ENCODE peak calls at places on chromosome 14, in seven cellular contexts. Y, P, T, G, Z, B and W are unnamed samples. For H3K27me3, the result is how much of the 10 kb centered on the place peaks cover.

GRCh38 chr14:100221419-100222218 is 17.3 kb upstream of the YY1 start:
- DNase-seq in Y (no peak), B (peak), Z (peak), T (no peak), P (peak), G (peak), W (peak)

GRCh38 chr14:32826404-32827082 is 112.1 kb upstream of the NPAS3 start:
- DNase-seq in Z (peak), G (peak), B (no peak), Y (peak), P (peak), T (no peak), W (no peak)

GRCh38 chr14:32933943-32934890 is 4.5 kb upstream of the NPAS3 start:
- DNase-seq in G (peak), B (no peak), T (no peak), Z (peak), Y (peak), P (peak), W (peak)

GRCh38 chr14:59484611-59485174 is 376 bp downstream of the JKAMP start:
- DNase-seq in Z (peak), P (peak), T (no peak), Y (no peak), G (no peak), B (no peak), W (no peak)

GRCh38 chr14:51240804-51241380 is 845 bp downstream of the TMX1 start:
- DNase-seq in T (no peak), G (no peak), Y (no peak), Z (peak), P (no peak), B (no peak), W (no peak)

GRCh38 chr14:71532349-71532748 is 399.9 kb upstream of the RGS6 start:
- DNase-seq in T (no peak), B (no peak), G (peak), Z (peak), Y (no peak), P (peak), W (no peak)

GRCh38 chr14:26655128-26655527 is 57.3 kb upstream of the NOVA1 start:
- DNase-seq in P (no peak), Z (no peak), Y (no peak), T (no peak), G (no peak), B (no peak), W (no peak)

GRCh38 chr14:56268039-56268438 is 149.8 kb downstream of the PELI2 start:
- DNase-seq in Y (no peak), P (peak), B (no peak), G (no peak), Z (peak), T (no peak), W (no peak)

GRCh38 chr14:100822921-100823320 is 3.0 kb upstream of the MEG3 start:
- DNase-seq in G (no peak), B (no peak), T (no peak), Y (no peak), Z (no peak), P (no peak), W (no peak)

GRCh38 chr14:95222870-95223398 is 65.6 kb upstream of the DICER1 start:
- DNase-seq in Y (no peak), B (peak), P (peak), T (no peak), G (no peak), Z (peak), W (peak)

GRCh38 chr14:77037886-77038511 is 9.5 kb upstream of the IRF2BPL start:
- DNase-seq in B (no peak), T (no peak), Y (no peak), P (peak), G (no peak), Z (peak), W (no peak)

GRCh38 chr14:95480109-95480886 is 36.2 kb downstream of the SYNE3 start:
- DNase-seq in T (no peak), Z (peak), B (no peak), P (no peak), G (no peak), Y (no peak), W (peak)

GRCh38 chr14:64720190-64720589 is 16.0 kb downstream of the PLEKHG3 start:
- DNase-seq in B (peak), P (peak), G (no peak), Z (peak), Y (no peak), T (peak), W (peak)

GRCh38 chr14:60573943-60574496 is 65.1 kb downstream of the SIX6 start:
- DNase-seq in P (peak), B (no peak), Z (peak), G (no peak), T (no peak), Y (no peak), W (no peak)

GRCh38 chr14:100578552-100578951 is 8.7 kb downstream of the BEGAIN start:
- DNase-seq in G (no peak), Z (peak), B (no peak), P (no peak), T (no peak), Y (no peak), W (peak)

GRCh38 chr14:31858868-31859267 is 218.2 kb upstream of the ARHGAP5 start:
- DNase-seq in T (no peak), Z (peak), G (no peak), Y (no peak), P (no peak), B (peak), W (peak)

GRCh38 chr14:67683821-67684220 is 9.4 kb upstream of the VTI1B start:
- DNase-seq in Y (no peak), Z (no peak), B (no peak), G (no peak), T (no peak), P (no peak), W (no peak)

GRCh38 chr14:92135269-92135668 is 13.5 kb downstream of the CPSF2 start:
- DNase-seq in Z (peak), P (peak), T (peak), B (peak), Y (peak), G (peak), W (peak)

GRCh38 chr14:36524874-36525745 is 5.1 kb upstream of the NKX2-1 start:
- DNase-seq in T (peak), B (peak), G (peak), Z (peak), P (no peak), Y (peak), W (no peak)

GRCh38 chr14:37594238-37594915 is 672 bp downstream of the FOXA1 start:
- DNase-seq in T (peak), P (peak), G (peak), Z (peak), Y (peak), B (peak), W (peak)

GRCh38 chr14:99740411-99740810 is 52.8 kb upstream of the EML1 start:
- DNase-seq in T (no peak), G (no peak), P (no peak), Z (no peak), Y (no peak), B (no peak), W (no peak)

GRCh38 chr14:101118746-101119610 is 215.5 kb upstream of the RTL1 start:
- DNase-seq in P (no peak), Z (no peak), Y (peak), G (no peak), T (no peak), B (no peak), W (no peak)

GRCh38 chr14:50668008-50668851 is at the start of gene SAV1:
- DNase-seq in P (peak), Z (peak), T (peak), B (peak), G (peak), Y (peak), W (peak)

GRCh38 chr14:91996951-91997371 is 42.9 kb downstream of the TRIP11 start:
- DNase-seq in P (peak), B (peak), G (peak), T (peak), Y (peak), Z (peak), W (peak)

GRCh38 chr14:22474730-22475351 is 114.2 kb downstream of the DAD1 start:
- DNase-seq in G (no peak), B (no peak), P (peak), Z (peak), Y (no peak), T (no peak), W (no peak)
- H3K4me2 ChIP-seq in G (no peak), B (no peak), P (peak), Z (no peak), Y (no peak), T (no peak), W (no peak)

GRCh38 chr14:52888839-52889838 is 61.7 kb downstream of the FERMT2 start:
- DNase-seq in B (no peak), Z (no peak), Y (no peak), P (no peak), G (no peak), T (no peak), W (no peak)
- H3K27me3 ChIP-seq in B (under half), Z (under half), Y (under half), P (under half), G (under half), T (under half), W (under half)

GRCh38 chr14:104281768-104282301 is 143.4 kb downstream of the KIF26A start:
- DNase-seq in Z (no peak), G (no peak), T (no peak), Y (no peak), P (no peak), B (no peak), W (no peak)
- H3K4me3 ChIP-seq in Z (no peak), G (no peak), T (no peak), Y (no peak), P (no peak), B (no peak), W (no peak)

GRCh38 chr14:104691546-104692260 is 2.3 kb downstream of the INF2 start:
- DNase-seq in Z (no peak), Y (no peak), T (no peak), G (no peak), B (no peak), P (no peak), W (no peak)
- H3K4me2 ChIP-seq in Z (no peak), Y (peak), T (no peak), G (no peak), B (peak), P (peak), W (peak)